ENCODE peak calls at places on chromosomes 6 and 20, in four cellular contexts. K, D, B and M are unnamed samples.

GRCh38 chr6:125745281-125746018 is 4.0 kb upstream of the HEY2 start:
- DNase-seq in K (no peak), B (no peak), D (no peak), M (no peak)

GRCh38 chr20:43389839-43390626 is 67.7 kb upstream of the SRSF6 start:
- DNase-seq in K (no peak), B (no peak), D (no peak), M (no peak)

GRCh38 chr6:95091823-95092436 is 485.4 kb upstream of the MANEA start:
- DNase-seq in B (peak), K (peak), D (no peak), M (peak)

GRCh38 chr20:21129861-21130260 is 4.0 kb downstream of the KIZ start:
- DNase-seq in D (no peak), B (no peak), K (no peak), M (no peak)

GRCh38 chr6:108222504-108222903 is 38.3 kb downstream of the SNX3 start:
- DNase-seq in B (no peak), D (no peak), K (no peak), M (no peak)

GRCh38 chr6:159729598-159729997 is 2.3 kb downstream of the WTAP start:
- DNase-seq in B (no peak), D (no peak), K (peak), M (peak)

GRCh38 chr6:134420638-134421181 is 102.8 kb upstream of the SGK1 start:
- DNase-seq in B (peak), D (no peak), K (peak), M (peak)

GRCh38 chr6:97849390-97849789 is 566.4 kb upstream of the MMS22L start:
- DNase-seq in B (no peak), K (no peak), D (no peak), M (no peak)

GRCh38 chr20:62618622-62619529 is 23.4 kb upstream of the SLCO4A1 start:
- DNase-seq in K (no peak), B (no peak), D (no peak), M (no peak)

GRCh38 chr20:33531047-33531877 is 41.4 kb downstream of the CBFA2T2 start:
- DNase-seq in B (no peak), K (peak), D (no peak), M (peak)

GRCh38 chr20:1920252-1920651 is 25.0 kb downstream of the SIRPA start:
- DNase-seq in D (no peak), B (no peak), K (no peak), M (peak)

GRCh38 chr6:138966870-138967269 is 21.2 kb downstream of the REPS1 start:
- DNase-seq in D (no peak), B (no peak), K (no peak), M (no peak)

GRCh38 chr6:165497472-165497871 is 165.6 kb downstream of the PDE10A start:
- DNase-seq in K (no peak), B (peak), D (no peak), M (no peak)

GRCh38 chr6:1688396-1688795 is 78.7 kb downstream of the FOXC1 start:
- DNase-seq in B (no peak), K (no peak), D (no peak), M (no peak)

GRCh38 chr6:54525731-54526130 is 217.5 kb downstream of the TINAG start:
- DNase-seq in K (peak), D (no peak), B (peak), M (peak)

GRCh38 chr6:40904583-40905194 is 134.3 kb downstream of the UNC5CL start:
- DNase-seq in K (no peak), D (no peak), B (no peak), M (no peak)

GRCh38 chr6:90478789-90479602 is 107.9 kb downstream of the MAP3K7 start:
- DNase-seq in K (peak), B (peak), D (peak), M (peak)

GRCh38 chr6:13406051-13406477 is 77.7 kb upstream of the TBC1D7 start:
- DNase-seq in K (no peak), D (no peak), B (no peak), M (peak)

GRCh38 chr6:32973934-32974333 is 5.5 kb downstream of the BRD2 start:
- DNase-seq in B (peak), K (peak), D (no peak), M (peak)

GRCh38 chr6:79719248-79719975 is 88.3 kb downstream of the SH3BGRL2 start:
- DNase-seq in D (no peak), K (no peak), B (peak), M (peak)

GRCh38 chr6:125175459-125175858 is 21.9 kb downstream of the TPD52L1 start:
- DNase-seq in B (no peak), K (no peak), D (no peak), M (no peak)

GRCh38 chr20:15703171-15703911 is 869.9 kb downstream of the KIF16B start:
- DNase-seq in B (peak), D (no peak), K (no peak), M (no peak)
- H3K4me3 ChIP-seq in B (no peak), D (no peak), K (no peak), M (no peak)

GRCh38 chr6:157328108-157328692 is 4.9 kb upstream of the TMEM242 start:
- DNase-seq in B (peak), D (no peak), K (no peak), M (no peak)

GRCh38 chr6:157333537-157333936 is 10.2 kb upstream of the TMEM242 start:
- DNase-seq in D (no peak), B (no peak), K (no peak), M (no peak)

GRCh38 chr6:157332813-157333212 is 9.5 kb upstream of the TMEM242 start:
- DNase-seq in D (no peak), K (no peak), B (no peak), M (no peak)

GRCh38 chr6:157329829-157330228 is 6.5 kb upstream of the TMEM242 start:
- DNase-seq in B (peak), D (no peak), K (no peak), M (no peak)

DNA sequence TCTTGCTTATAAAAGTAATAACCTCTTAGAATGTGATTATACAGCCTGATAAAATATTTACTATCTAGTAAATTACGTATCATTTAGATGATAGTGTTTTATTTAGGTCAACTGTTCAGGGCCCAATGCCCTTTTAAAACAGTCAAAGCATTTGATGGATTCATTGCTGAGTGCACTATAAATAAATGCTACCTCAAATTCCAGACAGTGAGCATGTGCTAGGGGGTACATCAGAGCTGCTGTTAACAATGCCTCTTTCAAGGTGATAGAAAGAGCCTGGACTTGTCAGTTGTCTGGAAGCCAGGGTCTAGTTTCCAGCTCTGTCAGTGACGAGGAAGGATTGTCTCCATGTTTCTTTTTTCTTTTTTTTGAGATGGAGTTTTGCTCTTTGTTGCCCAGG is 7.5 kb upstream of the TMEM242 start:
- DNase-seq in D (no peak), B (no peak), K (no peak), M (no peak)
- H3K4me3 ChIP-seq in D (no peak), B (no peak), K (no peak), M (no peak)

DNA sequence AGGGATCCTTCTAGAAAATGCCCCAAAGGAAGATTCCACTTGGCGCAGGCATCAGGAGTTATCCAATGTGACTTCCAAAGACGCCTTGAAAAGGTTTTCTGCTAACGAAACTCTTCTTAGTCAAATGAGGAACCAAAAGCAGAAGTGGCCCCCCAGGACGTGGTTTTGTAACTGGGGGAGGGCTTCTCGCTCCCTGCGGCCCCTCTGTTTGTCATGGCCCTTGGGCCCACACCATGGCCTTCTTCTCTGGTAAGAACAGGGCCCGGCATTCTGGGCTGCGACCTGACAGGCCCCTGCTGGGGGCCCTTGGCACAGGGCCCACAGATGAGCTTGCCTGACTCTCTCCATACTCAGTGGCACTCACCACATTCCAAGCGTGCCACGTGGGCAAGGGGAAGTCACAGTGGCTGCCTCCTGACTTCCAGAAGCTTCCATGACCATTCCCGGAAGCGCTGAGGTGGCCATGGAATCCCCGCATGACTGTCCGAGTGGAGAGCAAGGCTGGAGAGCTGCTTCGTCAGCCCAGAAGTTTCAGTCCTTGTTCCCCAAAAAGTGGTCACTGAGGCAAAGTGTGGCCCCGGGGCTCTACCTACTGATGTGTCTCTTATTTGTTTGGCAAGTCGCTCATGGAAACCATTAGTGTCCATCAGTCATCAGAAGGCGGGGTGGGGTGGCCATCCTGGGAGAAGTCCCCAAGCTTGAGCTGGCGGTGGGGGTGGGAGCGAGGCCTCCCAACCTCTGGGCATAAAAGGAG is 881 bp upstream of the CTSZ start:
- DNase-seq in K (no peak), B (no peak), D (peak), M (no peak)
- H3K4me3 ChIP-seq in K (no peak), B (no peak), D (no peak), M (peak)

GRCh38 chr6:161393839-161394364 is 120.0 kb upstream of the AGPAT4 start:
- DNase-seq in B (peak), D (peak), K (peak), M (peak)
- H3K4me3 ChIP-seq in B (peak), D (no peak), K (no peak), M (peak)

GRCh38 chr6:31834367-31834703 is 6.8 kb downstream of the HSPA1B start:
- DNase-seq in B (peak), D (peak), K (peak), M (peak)

GRCh38 chr6:31829633-31830492 is 2.3 kb downstream of the HSPA1B start:
- DNase-seq in B (no peak), D (no peak), K (peak), M (peak)

GRCh38 chr6:31834704-31835375 is 7.3 kb downstream of the HSPA1B start:
- DNase-seq in K (no peak), B (peak), D (peak), M (no peak)

GRCh38 chr6:31827286-31828079 is at the start of gene HSPA1B:
- DNase-seq in K (peak), B (peak), D (peak), M (peak)

DNA sequence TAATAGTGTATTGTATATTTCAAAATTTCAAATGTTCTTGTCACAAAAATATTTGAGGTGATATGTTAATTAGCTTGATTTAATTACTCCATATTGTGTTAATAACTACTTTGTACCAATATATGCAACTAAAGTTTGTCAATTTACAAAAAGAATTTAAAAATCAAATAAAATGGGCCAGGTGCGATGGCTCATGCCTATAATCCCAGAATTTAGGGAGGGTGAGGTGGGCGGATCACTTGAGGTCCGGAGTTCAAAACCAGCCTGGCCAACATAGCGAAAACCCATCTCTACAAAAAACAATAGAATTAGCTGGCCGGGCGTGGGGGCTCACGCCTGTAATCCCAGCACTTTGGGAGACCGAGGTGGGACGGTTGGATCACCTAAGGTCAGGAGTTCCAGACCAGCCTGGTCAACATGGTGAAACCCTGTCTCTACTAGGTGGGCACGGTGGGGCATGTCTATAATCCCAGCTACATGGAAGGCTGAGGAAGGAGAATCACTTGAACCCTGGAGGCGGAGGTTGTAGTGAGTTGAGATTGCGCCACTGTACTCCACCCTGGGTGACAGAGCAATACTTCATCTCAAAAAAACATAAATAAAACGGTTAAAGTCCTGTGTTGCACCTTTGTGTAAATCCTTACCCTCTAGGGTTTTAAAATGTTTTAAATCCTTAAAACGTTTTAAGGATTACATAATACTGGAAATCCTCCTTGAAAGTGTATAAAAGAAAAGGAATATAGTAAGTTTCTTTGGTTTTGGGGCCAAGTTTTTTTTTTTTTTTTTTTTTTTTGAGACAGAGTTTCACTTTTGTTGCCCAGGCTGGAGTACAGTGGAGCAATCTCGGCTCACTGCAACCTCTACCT is 4.0 kb downstream of the HSPA1B start:
- DNase-seq in D (no peak), K (no peak), B (no peak), M (no peak)
- H3K4me3 ChIP-seq in D (no peak), K (no peak), B (no peak), M (peak)

GRCh38 chr20:4957939-4958362 is 43.4 kb downstream of the SLC23A2 start:
- DNase-seq in D (no peak), B (peak), K (no peak), M (peak)
- H3K4me3 ChIP-seq in D (no peak), B (no peak), K (no peak), M (no peak)